ENCODE peak calls at places on chromosomes 3 and 15, in six cellular contexts. One of them, this sample, is unnamed.

GRCh38 chr3:106635271-106635670 is 742.0 kb upstream of the CCDC54 start:
- DNase-seq in heart right ventricle: no peak
- DNase-seq in endodermal cell: no peak
- DNase-seq in body of pancreas: no peak
- DNase-seq in sigmoid colon: no peak
- DNase-seq in tibial artery: no peak
- DNase-seq in this sample: no peak

GRCh38 chr15:78943692-78944091 is 1.2 kb downstream of the CTSH start:
- DNase-seq in heart right ventricle: no peak
- DNase-seq in endodermal cell: no peak
- DNase-seq in body of pancreas: no peak
- DNase-seq in sigmoid colon: no peak
- DNase-seq in tibial artery: no peak
- DNase-seq in this sample: no peak

GRCh38 chr15:45618813-45619212 is 16.0 kb upstream of the SQOR start:
- DNase-seq in heart right ventricle: no peak
- DNase-seq in endodermal cell: no peak
- DNase-seq in body of pancreas: no peak
- DNase-seq in sigmoid colon: no peak
- DNase-seq in tibial artery: no peak
- DNase-seq in this sample: no peak

GRCh38 chr3:100277255-100277800 is 16.5 kb downstream of the TBC1D23 start:
- DNase-seq in heart right ventricle: no peak
- DNase-seq in endodermal cell: no peak
- DNase-seq in body of pancreas: no peak
- DNase-seq in sigmoid colon: no peak
- DNase-seq in tibial artery: no peak
- DNase-seq in this sample: no peak

GRCh38 chr15:71410347-71410746 is 295.1 kb downstream of the THSD4 start:
- DNase-seq in heart right ventricle: no peak
- DNase-seq in endodermal cell: no peak
- DNase-seq in body of pancreas: no peak
- DNase-seq in sigmoid colon: no peak
- DNase-seq in tibial artery: no peak
- DNase-seq in this sample: no peak

GRCh38 chr15:92914768-92915221 is 14.7 kb downstream of the CHD2 start:
- DNase-seq in heart right ventricle: no peak
- DNase-seq in endodermal cell: no peak
- DNase-seq in body of pancreas: no peak
- DNase-seq in sigmoid colon: no peak
- DNase-seq in tibial artery: no peak
- DNase-seq in this sample: no peak

GRCh38 chr3:150972379-150972985 is at the start of gene CLRN1:
- DNase-seq in heart right ventricle: no peak
- DNase-seq in endodermal cell: peak
- DNase-seq in body of pancreas: no peak
- DNase-seq in sigmoid colon: no peak
- DNase-seq in tibial artery: no peak
- DNase-seq in this sample: no peak

GRCh38 chr3:127226451-127226850 is 33.5 kb downstream of the PRR23E start:
- DNase-seq in heart right ventricle: no peak
- DNase-seq in endodermal cell: no peak
- DNase-seq in body of pancreas: no peak
- DNase-seq in sigmoid colon: no peak
- DNase-seq in tibial artery: no peak
- DNase-seq in this sample: no peak

GRCh38 chr3:116423365-116423764 is 21.9 kb downstream of the LSAMP start:
- DNase-seq in heart right ventricle: no peak
- DNase-seq in endodermal cell: no peak
- DNase-seq in body of pancreas: no peak
- DNase-seq in sigmoid colon: no peak
- DNase-seq in tibial artery: no peak
- DNase-seq in this sample: no peak

GRCh38 chr3:189316296-189317019 is 144.7 kb downstream of the TPRG1 start:
- DNase-seq in heart right ventricle: no peak
- DNase-seq in endodermal cell: peak
- DNase-seq in body of pancreas: no peak
- DNase-seq in sigmoid colon: no peak
- DNase-seq in tibial artery: no peak
- DNase-seq in this sample: no peak

GRCh38 chr15:57183614-57184344 is 192.5 kb upstream of the CGNL1 start:
- DNase-seq in heart right ventricle: no peak
- DNase-seq in endodermal cell: no peak
- DNase-seq in body of pancreas: no peak
- DNase-seq in sigmoid colon: no peak
- DNase-seq in tibial artery: no peak
- DNase-seq in this sample: no peak

GRCh38 chr3:38834110-38834509 is 18.1 kb upstream of the SCN10A start:
- DNase-seq in heart right ventricle: peak
- DNase-seq in endodermal cell: peak
- DNase-seq in body of pancreas: peak
- DNase-seq in sigmoid colon: peak
- DNase-seq in tibial artery: peak
- DNase-seq in this sample: no peak

GRCh38 chr3:71890356-71890931 is 105.5 kb upstream of the PROK2 start:
- DNase-seq in heart right ventricle: no peak
- DNase-seq in endodermal cell: no peak
- DNase-seq in body of pancreas: no peak
- DNase-seq in sigmoid colon: no peak
- DNase-seq in tibial artery: no peak
- DNase-seq in this sample: no peak
- H3K27ac ChIP-seq in heart right ventricle: no peak
- H3K27ac ChIP-seq in endodermal cell: no peak
- H3K27ac ChIP-seq in body of pancreas: no peak
- H3K27ac ChIP-seq in sigmoid colon: no peak
- H3K27ac ChIP-seq in tibial artery: no peak
- H3K27ac ChIP-seq in this sample: no peak

GRCh38 chr3:66450389-66451022 is 50.3 kb downstream of the LRIG1 start:
- DNase-seq in heart right ventricle: peak
- DNase-seq in endodermal cell: no peak
- DNase-seq in body of pancreas: peak
- DNase-seq in sigmoid colon: peak
- DNase-seq in tibial artery: peak
- DNase-seq in this sample: no peak

GRCh38 chr3:66449411-66449931 is 51.4 kb downstream of the LRIG1 start:
- DNase-seq in heart right ventricle: peak
- DNase-seq in endodermal cell: no peak
- DNase-seq in body of pancreas: no peak
- DNase-seq in sigmoid colon: peak
- DNase-seq in tibial artery: no peak
- DNase-seq in this sample: no peak

GRCh38 chr3:66453525-66454463 is 47.0 kb downstream of the LRIG1 start:
- DNase-seq in heart right ventricle: no peak
- DNase-seq in endodermal cell: peak
- DNase-seq in body of pancreas: no peak
- DNase-seq in sigmoid colon: no peak
- DNase-seq in tibial artery: peak
- DNase-seq in this sample: no peak

GRCh38 chr3:66454464-66454859 is 46.4 kb downstream of the LRIG1 start:
- DNase-seq in heart right ventricle: no peak
- DNase-seq in endodermal cell: no peak
- DNase-seq in body of pancreas: no peak
- DNase-seq in sigmoid colon: no peak
- DNase-seq in tibial artery: no peak
- DNase-seq in this sample: no peak

DNA sequence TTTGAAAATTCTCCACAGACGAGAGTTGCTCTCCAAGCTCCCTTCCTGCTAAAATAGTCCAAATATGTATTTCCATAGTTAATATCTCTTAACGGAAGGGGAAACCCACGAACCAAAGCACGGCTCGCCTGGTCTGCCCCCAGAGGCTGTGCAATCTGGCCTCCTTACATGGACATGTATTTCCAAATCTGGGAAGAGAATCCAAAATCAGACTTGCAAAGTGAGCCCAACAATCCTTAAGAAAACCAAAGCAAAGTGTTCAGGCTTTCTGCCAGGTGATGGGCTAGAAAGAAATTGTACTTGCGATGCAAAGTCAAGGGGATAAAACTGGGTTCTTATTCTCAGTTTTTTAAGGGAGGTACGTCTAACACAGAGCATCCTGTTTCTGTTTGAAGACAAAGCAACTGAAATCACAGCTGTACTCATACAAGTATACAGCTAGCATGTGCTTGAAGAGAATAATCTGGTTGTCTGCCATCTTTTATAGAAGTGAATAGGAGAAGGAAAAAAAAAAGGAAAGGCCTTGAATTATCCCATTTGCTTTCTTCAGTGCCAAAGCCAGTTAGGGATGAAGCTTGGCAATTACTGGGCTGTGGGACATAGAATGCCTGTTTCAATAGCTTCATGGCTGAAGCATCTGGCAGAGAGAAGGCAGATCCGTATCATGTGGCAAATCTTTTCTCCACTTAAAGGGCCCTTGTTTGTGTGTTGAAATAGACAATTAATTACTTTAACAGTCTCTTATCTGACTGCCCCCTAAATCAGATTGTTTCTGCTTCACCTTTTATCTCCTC is 48.4 kb downstream of the LRIG1 start:
- DNase-seq in heart right ventricle: peak
- DNase-seq in endodermal cell: no peak
- DNase-seq in body of pancreas: peak
- DNase-seq in sigmoid colon: no peak
- DNase-seq in tibial artery: peak
- DNase-seq in this sample: no peak
- TF ChIP-seq CTCF in heart right ventricle: no peak
- TF ChIP-seq CTCF in endodermal cell: no peak
- TF ChIP-seq CTCF in body of pancreas: no peak
- TF ChIP-seq CTCF in sigmoid colon: no peak
- TF ChIP-seq CTCF in tibial artery: no peak
- TF ChIP-seq CTCF in this sample: no peak

GRCh38 chr3:187839422-187839821 is 94.2 kb upstream of the BCL6 start:
- DNase-seq in heart right ventricle: no peak
- DNase-seq in endodermal cell: no peak
- DNase-seq in body of pancreas: no peak
- DNase-seq in sigmoid colon: no peak
- DNase-seq in tibial artery: no peak
- DNase-seq in this sample: no peak

GRCh38 chr3:187844708-187845107 is 99.4 kb upstream of the BCL6 start:
- DNase-seq in heart right ventricle: no peak
- DNase-seq in endodermal cell: no peak
- DNase-seq in body of pancreas: no peak
- DNase-seq in sigmoid colon: no peak
- DNase-seq in tibial artery: no peak
- DNase-seq in this sample: no peak

GRCh38 chr3:187838016-187838535 is 92.8 kb upstream of the BCL6 start:
- DNase-seq in heart right ventricle: no peak
- DNase-seq in endodermal cell: no peak
- DNase-seq in body of pancreas: no peak
- DNase-seq in sigmoid colon: no peak
- DNase-seq in tibial artery: no peak
- DNase-seq in this sample: no peak

GRCh38 chr3:187843654-187844053 is 98.4 kb upstream of the BCL6 start:
- DNase-seq in heart right ventricle: peak
- DNase-seq in endodermal cell: peak
- DNase-seq in body of pancreas: no peak
- DNase-seq in sigmoid colon: no peak
- DNase-seq in tibial artery: no peak
- DNase-seq in this sample: no peak

DNA sequence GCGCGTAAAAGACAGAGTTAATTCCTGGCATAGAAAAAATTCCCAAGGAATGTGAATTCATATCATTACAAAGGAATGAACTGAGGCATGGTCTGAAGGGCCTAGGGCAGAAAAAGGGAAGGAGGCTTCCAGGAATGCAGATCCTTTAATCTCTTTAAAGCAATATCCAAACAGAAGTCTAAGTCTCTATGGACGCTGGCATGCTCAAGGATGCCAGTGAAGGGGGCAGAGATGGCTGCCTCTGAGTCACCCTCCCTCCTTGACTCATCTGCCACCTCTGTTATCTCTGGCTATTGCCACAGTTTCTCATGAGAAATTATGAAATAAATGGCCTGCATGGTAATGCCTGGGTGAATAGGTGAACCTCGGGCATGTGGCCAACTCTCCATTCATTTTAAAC is 96.3 kb upstream of the BCL6 start:
- DNase-seq in heart right ventricle: no peak
- DNase-seq in endodermal cell: no peak
- DNase-seq in body of pancreas: no peak
- DNase-seq in sigmoid colon: no peak
- DNase-seq in tibial artery: no peak
- DNase-seq in this sample: no peak
- H3K27ac ChIP-seq in heart right ventricle: no peak
- H3K27ac ChIP-seq in endodermal cell: no peak
- H3K27ac ChIP-seq in body of pancreas: no peak
- H3K27ac ChIP-seq in sigmoid colon: no peak
- H3K27ac ChIP-seq in tibial artery: no peak
- H3K27ac ChIP-seq in this sample: no peak

DNA sequence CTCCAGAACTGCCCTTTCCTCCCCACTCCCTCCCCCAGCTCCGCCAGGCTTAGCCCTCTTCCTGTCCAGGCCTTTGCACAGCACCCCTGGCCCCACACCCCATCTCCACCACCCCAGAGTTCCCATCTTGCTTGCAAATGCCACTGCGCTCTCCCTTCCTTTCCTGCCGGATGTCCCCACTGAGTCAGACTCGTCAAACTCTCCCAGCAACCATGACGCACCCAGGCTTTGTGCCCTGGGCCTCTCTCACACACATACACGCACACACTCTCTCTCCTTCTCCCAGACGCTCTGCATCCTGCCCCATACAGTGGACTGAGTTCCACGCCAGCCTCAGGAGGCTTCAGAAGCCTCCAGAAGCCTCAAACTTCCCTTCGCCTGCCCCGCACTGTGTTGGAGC is 2.8 kb upstream of the CCDC9B start:
- DNase-seq in heart right ventricle: no peak
- DNase-seq in endodermal cell: no peak
- DNase-seq in body of pancreas: no peak
- DNase-seq in sigmoid colon: no peak
- DNase-seq in tibial artery: peak
- DNase-seq in this sample: no peak
- TF ChIP-seq CTCF in heart right ventricle: no peak
- TF ChIP-seq CTCF in endodermal cell: no peak
- TF ChIP-seq CTCF in body of pancreas: no peak
- TF ChIP-seq CTCF in sigmoid colon: no peak
- TF ChIP-seq CTCF in tibial artery: no peak
- TF ChIP-seq CTCF in this sample: no peak

This sample was measured in upper lobe of right lung.